ENCODE peak calls at places on chromosomes 12 and 14, in six cellular contexts. S is SK-N-SH, J is HepG2, A is GM12878, Z is K562, N is HCT116. I is an unnamed sample.

GRCh38 chr14:105889666-105890473 is 363.5 kb downstream of the TMEM121 start:
- DNase-seq in S (peak), J (no peak), A (no peak), Z (peak), N (no peak), I (no peak)

GRCh38 chr14:23071244-23071974 is 14.1 kb upstream of the CDH24 start:
- DNase-seq in S (peak), J (peak), A (peak), Z (peak), N (no peak), I (peak)

GRCh38 chr12:70756118-70756517 is 118.9 kb upstream of the PTPRB start:
- DNase-seq in S (no peak), J (no peak), A (no peak), Z (peak), N (no peak), I (no peak)

GRCh38 chr14:62018606-62019005 is 256.4 kb downstream of the SNAPC1 start:
- DNase-seq in S (no peak), J (no peak), A (no peak), Z (no peak), N (no peak), I (no peak)

GRCh38 chr12:15131462-15131861 is 89.8 kb downstream of the RERG start:
- DNase-seq in S (no peak), J (no peak), A (no peak), Z (no peak), N (no peak), I (no peak)

GRCh38 chr12:51937941-51938340 is 13.6 kb upstream of the ACVR1B start:
- DNase-seq in S (peak), J (no peak), A (no peak), Z (no peak), N (no peak), I (no peak)

GRCh38 chr14:41073544-41073943 is 533.1 kb upstream of the LRFN5 start:
- DNase-seq in S (no peak), J (no peak), A (no peak), Z (no peak), N (no peak), I (no peak)

GRCh38 chr12:62854024-62854423 is 80.9 kb downstream of the PPM1H start:
- DNase-seq in S (no peak), J (no peak), A (no peak), Z (no peak), N (no peak), I (no peak)

GRCh38 chr12:2475984-2476383 is 318.8 kb upstream of the FKBP4 start:
- DNase-seq in S (no peak), J (no peak), A (no peak), Z (no peak), N (no peak), I (no peak)

GRCh38 chr12:127401005-127401404 is 866.0 kb upstream of the TMEM132C start:
- DNase-seq in S (no peak), J (no peak), A (no peak), Z (no peak), N (no peak), I (no peak)

GRCh38 chr12:97386133-97386581 is 76.4 kb upstream of the RMST start:
- DNase-seq in S (no peak), J (peak), A (no peak), Z (no peak), N (no peak), I (no peak)

GRCh38 chr12:103742349-103742784 is 98.7 kb downstream of the NT5DC3 start:
- DNase-seq in S (peak), J (no peak), A (no peak), Z (no peak), N (no peak), I (no peak)

GRCh38 chr12:109761631-109761950 is 48.0 kb downstream of the FAM222A start:
- DNase-seq in S (peak), J (no peak), A (no peak), Z (no peak), N (no peak), I (no peak)

GRCh38 chr12:42568952-42569916 is 20.3 kb downstream of the PRICKLE1 start:
- DNase-seq in S (no peak), J (peak), A (peak), Z (peak), N (peak), I (no peak)

GRCh38 chr14:52313903-52314481 is at the start of gene PTGER2:
- DNase-seq in S (peak), J (no peak), A (no peak), Z (peak), N (peak), I (no peak)

GRCh38 chr12:1595026-1595561 is 713 bp upstream of the FBXL14 start:
- DNase-seq in S (no peak), J (no peak), A (no peak), Z (no peak), N (no peak), I (no peak)

GRCh38 chr12:96248532-96248931 is 54.4 kb downstream of the ELK3 start:
- DNase-seq in S (no peak), J (no peak), A (no peak), Z (no peak), N (no peak), I (no peak)

GRCh38 chr12:39638840-39639239 is 19.2 kb upstream of the ABCD2 start:
- DNase-seq in S (no peak), J (no peak), A (no peak), Z (no peak), N (no peak), I (no peak)

GRCh38 chr14:100059433-100059781 is 5.8 kb upstream of the EVL start:
- DNase-seq in S (no peak), J (no peak), A (no peak), Z (no peak), N (no peak), I (no peak)

GRCh38 chr12:22285871-22286270 is 48.6 kb downstream of the ST8SIA1 start:
- DNase-seq in S (no peak), J (no peak), A (no peak), Z (no peak), N (no peak), I (no peak)

GRCh38 chr12:9605490-9605889 is 2.2 kb downstream of the KLRB1 start:
- DNase-seq in S (no peak), J (no peak), A (no peak), Z (no peak), N (no peak), I (no peak)

GRCh38 chr14:90382491-90383125 is 14.2 kb upstream of the CALM1 start:
- DNase-seq in S (peak), J (peak), A (no peak), Z (peak), N (peak), I (no peak)

GRCh38 chr12:26400627-26401026 is 205.3 kb downstream of the SSPN start:
- DNase-seq in S (no peak), J (no peak), A (no peak), Z (no peak), N (no peak), I (no peak)

GRCh38 chr14:71606575-71606974 is 325.7 kb upstream of the RGS6 start:
- DNase-seq in S (no peak), J (no peak), A (no peak), Z (no peak), N (no peak), I (no peak)

GRCh38 chr14:54773171-54774006 is 129.2 kb downstream of the GCH1 start:
- DNase-seq in S (peak), J (peak), A (peak), Z (peak), N (peak), I (peak)

GRCh38 chr14:68140111-68140741 is 320.6 kb downstream of the RAD51B start:
- DNase-seq in S (no peak), J (peak), A (no peak), Z (no peak), N (peak), I (no peak)

GRCh38 chr12:52385226-52385702 is at the start of gene KRT84:
- DNase-seq in S (no peak), J (no peak), A (no peak), Z (no peak), N (no peak), I (no peak)

GRCh38 chr14:22966783-22967269 is 9.9 kb upstream of the HAUS4 start:
- DNase-seq in S (no peak), J (no peak), A (no peak), Z (no peak), N (no peak), I (no peak)

GRCh38 chr14:91331761-91332447 is 85.7 kb downstream of the CCDC88C start:
- DNase-seq in S (no peak), J (no peak), A (no peak), Z (no peak), N (no peak), I (no peak)

GRCh38 chr12:99529966-99530365 is 117.6 kb upstream of the GARIN6 start:
- DNase-seq in S (no peak), J (no peak), A (peak), Z (no peak), N (no peak), I (no peak)

GRCh38 chr12:6759741-6760140 is 6.4 kb upstream of the PTMS start:
- DNase-seq in S (no peak), J (no peak), A (no peak), Z (no peak), N (no peak), I (no peak)

GRCh38 chr12:11705010-11705409 is 55.5 kb downstream of the ETV6 start:
- DNase-seq in S (no peak), J (peak), A (no peak), Z (no peak), N (no peak), I (no peak)

GRCh38 chr14:63435838-63436237 is 107.3 kb downstream of the PPP2R5E start:
- DNase-seq in S (no peak), J (peak), A (no peak), Z (no peak), N (no peak), I (no peak)

GRCh38 chr14:100654814-100655795 is 67.9 kb upstream of the BEGAIN start:
- DNase-seq in S (peak), J (no peak), A (no peak), Z (peak), N (no peak), I (no peak)

GRCh38 chr12:114684098-114684869 is at the start of gene TBX3:
- DNase-seq in S (peak), J (peak), A (no peak), Z (peak), N (peak), I (peak)
- TF ChIP-seq YY1 in S (peak), J (peak), A (no peak), Z (peak), N (no peak), I (peak)

GRCh38 chr12:49664591-49665146 is 41.3 kb downstream of the PRPF40B start:
- DNase-seq in S (peak), J (no peak), A (no peak), Z (no peak), N (no peak), I (no peak)
- TF ChIP-seq POLR2AphosphoS5 in S (no peak), J (no peak), A (no peak), Z (no peak), N (no peak), I (no peak)

DNA sequence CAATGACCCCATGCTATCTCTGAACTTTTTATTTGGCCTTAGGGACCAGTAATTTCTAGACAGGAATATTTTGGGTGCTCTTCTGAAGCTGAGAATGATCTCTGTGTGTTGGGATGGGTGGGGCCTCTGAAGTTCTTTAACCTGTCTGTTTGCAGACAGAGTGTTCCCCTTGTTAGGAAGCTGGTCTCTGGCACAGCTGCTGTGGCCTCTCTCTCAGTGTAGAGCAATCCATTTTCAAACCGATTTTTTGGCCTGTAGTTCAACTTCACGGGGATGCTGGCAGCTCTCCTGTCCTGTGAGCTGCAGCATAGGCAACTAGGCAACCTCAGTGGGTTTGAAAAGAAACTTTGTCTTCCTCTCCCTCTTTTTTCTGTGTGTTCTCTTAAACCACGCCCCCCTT is 69.1 kb downstream of the SMOC1 start:
- DNase-seq in S (no peak), J (no peak), A (no peak), Z (no peak), N (no peak), I (no peak)
- TF ChIP-seq YY1 in S (no peak), J (no peak), A (no peak), Z (no peak), N (no peak), I (no peak)

DNA sequence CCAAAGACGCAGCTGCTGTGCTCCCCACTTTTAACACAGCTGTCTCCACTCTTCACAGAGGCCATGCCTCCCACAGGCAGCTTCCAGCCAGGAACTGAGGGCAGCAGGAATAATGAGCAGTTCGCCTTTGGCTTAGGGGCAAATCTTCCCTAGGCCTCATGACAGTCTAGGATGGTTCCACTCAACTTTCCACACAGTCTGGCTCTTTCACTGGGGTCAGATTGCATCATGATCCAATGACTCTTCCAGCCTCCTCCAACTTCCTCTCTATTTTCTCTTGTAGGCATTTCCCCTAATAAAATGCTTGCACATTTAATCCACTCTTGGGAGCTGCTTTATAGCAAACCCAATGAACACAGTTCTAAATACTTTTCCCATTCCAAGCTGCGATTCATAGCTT is 271.6 kb upstream of the ATP2B1 start:
- DNase-seq in S (no peak), J (no peak), A (no peak), Z (no peak), N (no peak), I (no peak)
- TF ChIP-seq POLR2AphosphoS5 in S (no peak), J (no peak), A (no peak), Z (no peak), N (no peak), I (no peak)

GRCh38 chr14:104136472-104137296 is 1.7 kb upstream of the KIF26A start:
- DNase-seq in S (peak), J (no peak), A (no peak), Z (no peak), N (no peak), I (no peak)
- TF ChIP-seq YY1 in S (no peak), J (no peak), A (no peak), Z (no peak), N (no peak), I (no peak)